ENCODE peak calls at places on chromosome 13, in five cellular contexts. C is H1, T is GM12878, S is NT2/D1, K is K562. Z is an unnamed sample.

GRCh38 chr13:99359493-99359892 is 52.3 kb upstream of the GPR183 start:
- DNase-seq in T (no peak), S (no peak), C (no peak), K (no peak), Z (no peak)

GRCh38 chr13:65744761-65745160 is 1485.4 kb downstream of the PCDH9 start:
- DNase-seq in K (no peak), C (no peak), T (no peak), S (no peak), Z (no peak)

GRCh38 chr13:113863511-113864302 is at the start of gene GAS6:
- DNase-seq in C (no peak), T (no peak), K (peak), S (no peak), Z (no peak)

GRCh38 chr13:94020833-94021232 is 458.6 kb downstream of the DCT start:
- DNase-seq in C (no peak), K (no peak), S (no peak), T (no peak), Z (no peak)

GRCh38 chr13:27970382-27971235 is 1.5 kb upstream of the CDX2 start:
- DNase-seq in C (no peak), T (no peak), K (no peak), S (no peak), Z (no peak)

GRCh38 chr13:48402325-48402962 is 10.5 kb downstream of the LPAR6 start:
- DNase-seq in T (peak), K (no peak), S (no peak), C (no peak), Z (no peak)

GRCh38 chr13:101576977-101577376 is 124.5 kb downstream of the ITGBL1 start:
- DNase-seq in T (no peak), S (no peak), K (no peak), C (no peak), Z (no peak)

GRCh38 chr13:73056054-73056962 is 2.5 kb upstream of the KLF5 start:
- DNase-seq in T (no peak), K (no peak), C (no peak), S (no peak), Z (peak)

GRCh38 chr13:60226507-60226906 is 62.8 kb upstream of the DIAPH3 start:
- DNase-seq in S (no peak), C (no peak), T (no peak), K (peak), Z (peak)

GRCh38 chr13:32426981-32427851 is 714 bp downstream of the N4BP2L1 start:
- DNase-seq in S (no peak), T (no peak), C (no peak), K (no peak), Z (no peak)

GRCh38 chr13:41411536-41411935 is 45.8 kb upstream of the RGCC start:
- DNase-seq in C (no peak), T (no peak), K (no peak), S (peak), Z (peak)

GRCh38 chr13:109840201-109840892 is 54.0 kb upstream of the IRS2 start:
- DNase-seq in T (no peak), S (no peak), C (no peak), K (no peak), Z (peak)

GRCh38 chr13:27770809-27771208 is 21.5 kb upstream of the GSX1 start:
- DNase-seq in S (no peak), T (no peak), C (no peak), K (no peak), Z (peak)

GRCh38 chr13:50123862-50124535 is 108.8 kb downstream of the KCNRG start:
- DNase-seq in T (no peak), C (peak), K (peak), S (no peak), Z (peak)

GRCh38 chr13:42384265-42384664 is 112.3 kb downstream of the AKAP11 start:
- DNase-seq in C (no peak), S (no peak), K (no peak), T (no peak), Z (no peak)

GRCh38 chr13:51977606-51978005 is 33.6 kb downstream of the ATP7B start:
- DNase-seq in S (no peak), C (no peak), K (no peak), T (no peak), Z (no peak)

GRCh38 chr13:30676672-30677071 is 58.7 kb upstream of the ALOX5AP start:
- DNase-seq in T (no peak), S (no peak), C (no peak), K (no peak), Z (no peak)

GRCh38 chr13:99425485-99426341 is 75.6 kb upstream of the TM9SF2 start:
- DNase-seq in T (peak), S (no peak), C (no peak), K (no peak), Z (no peak)

GRCh38 chr13:112153846-112154245 is 86.9 kb downstream of the SOX1 start:
- DNase-seq in S (no peak), C (no peak), T (no peak), K (no peak), Z (no peak)

GRCh38 chr13:40985596-40986327 is 33.4 kb downstream of the ELF1 start:
- DNase-seq in S (no peak), C (no peak), K (no peak), T (no peak), Z (no peak)

GRCh38 chr13:74052402-74052928 is 81.7 kb downstream of the KLF12 start:
- DNase-seq in T (no peak), K (no peak), C (no peak), S (no peak), Z (no peak)

GRCh38 chr13:77388944-77389616 is 62.2 kb upstream of the MYCBP2 start:
- DNase-seq in T (no peak), C (no peak), S (no peak), K (no peak), Z (no peak)

GRCh38 chr13:114152831-114153371 is 20.5 kb upstream of the RASA3 start:
- DNase-seq in K (no peak), S (no peak), C (no peak), T (no peak), Z (no peak)

GRCh38 chr13:110713981-110714797 is 689 bp downstream of the ING1 start:
- DNase-seq in C (no peak), S (peak), K (no peak), T (no peak), Z (no peak)

GRCh38 chr13:38661276-38661675 is 25.6 kb upstream of the FREM2 start:
- DNase-seq in S (no peak), K (no peak), C (no peak), T (no peak), Z (no peak)

GRCh38 chr13:51620165-51620983 is 36.1 kb downstream of the WDFY2 start:
- DNase-seq in K (no peak), S (no peak), T (no peak), C (no peak), Z (no peak)

GRCh38 chr13:104779311-104779710 is 1713.1 kb upstream of the SLC10A2 start:
- DNase-seq in K (no peak), S (no peak), C (peak), T (no peak), Z (no peak)

GRCh38 chr13:94416454-94417080 is 62.9 kb downstream of the DCT start:
- DNase-seq in T (no peak), K (no peak), S (peak), C (peak), Z (peak)

GRCh38 chr13:61546911-61547310 is 131.3 kb upstream of the PCDH20 start:
- DNase-seq in S (no peak), K (no peak), C (no peak), T (no peak), Z (no peak)

GRCh38 chr13:27744861-27745260 is 47.4 kb upstream of the GSX1 start:
- DNase-seq in S (peak), C (no peak), K (no peak), T (no peak), Z (no peak)

GRCh38 chr13:57666554-57666953 is 35.0 kb downstream of the PCDH17 start:
- DNase-seq in C (no peak), K (no peak), S (no peak), T (no peak), Z (no peak)

GRCh38 chr13:81406639-81407292 is 1065.8 kb upstream of the SPRY2 start:
- DNase-seq in S (no peak), T (peak), K (no peak), C (no peak), Z (no peak)

GRCh38 chr13:94707400-94708021 is 4.8 kb downstream of the SOX21 start:
- DNase-seq in K (peak), C (no peak), T (no peak), S (no peak), Z (no peak)

GRCh38 chr13:24631922-24632321 is 48.3 kb upstream of the ATP12A start:
- DNase-seq in T (no peak), S (no peak), C (no peak), K (no peak), Z (no peak)
- TF ChIP-seq ZNF274 in T (no peak), S (no peak), C (no peak), K (no peak), Z (no peak)

DNA sequence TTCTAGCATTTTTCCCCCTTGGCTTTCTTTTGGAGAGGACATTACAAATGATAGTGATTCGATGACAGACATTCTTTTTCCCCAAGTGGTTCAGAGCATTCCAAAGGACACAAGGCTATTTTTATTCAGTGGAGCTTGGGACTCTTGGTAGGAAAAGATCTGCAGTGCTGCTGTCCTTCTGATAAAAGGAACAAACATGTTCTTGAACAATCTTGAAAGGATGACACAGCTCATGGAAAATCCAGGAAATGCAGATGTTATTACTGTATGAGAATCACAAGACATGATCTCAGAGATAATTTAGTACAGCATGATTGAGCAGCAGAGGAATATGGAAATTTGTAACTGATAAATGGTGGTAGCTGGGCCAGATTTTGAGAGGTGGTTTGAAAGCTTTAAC is 96.2 kb upstream of the RFC3 start:
- DNase-seq in T (no peak), C (no peak), S (no peak), K (no peak), Z (no peak)
- TF ChIP-seq ZNF274 in T (no peak), C (no peak), S (no peak), K (no peak), Z (no peak)

GRCh38 chr13:106815545-106815944 is 247.6 kb upstream of the ARGLU1 start:
- DNase-seq in K (no peak), T (no peak), C (no peak), S (no peak), Z (no peak)

GRCh38 chr13:106818971-106819370 is 251.0 kb upstream of the ARGLU1 start:
- DNase-seq in S (no peak), T (no peak), K (no peak), C (no peak), Z (no peak)

GRCh38 chr13:106819413-106820180 is 251.7 kb upstream of the ARGLU1 start:
- DNase-seq in C (no peak), S (no peak), K (no peak), T (no peak), Z (no peak)

GRCh38 chr13:106810069-106810468 is 242.1 kb upstream of the ARGLU1 start:
- DNase-seq in S (no peak), K (no peak), T (no peak), C (no peak), Z (no peak)

DNA sequence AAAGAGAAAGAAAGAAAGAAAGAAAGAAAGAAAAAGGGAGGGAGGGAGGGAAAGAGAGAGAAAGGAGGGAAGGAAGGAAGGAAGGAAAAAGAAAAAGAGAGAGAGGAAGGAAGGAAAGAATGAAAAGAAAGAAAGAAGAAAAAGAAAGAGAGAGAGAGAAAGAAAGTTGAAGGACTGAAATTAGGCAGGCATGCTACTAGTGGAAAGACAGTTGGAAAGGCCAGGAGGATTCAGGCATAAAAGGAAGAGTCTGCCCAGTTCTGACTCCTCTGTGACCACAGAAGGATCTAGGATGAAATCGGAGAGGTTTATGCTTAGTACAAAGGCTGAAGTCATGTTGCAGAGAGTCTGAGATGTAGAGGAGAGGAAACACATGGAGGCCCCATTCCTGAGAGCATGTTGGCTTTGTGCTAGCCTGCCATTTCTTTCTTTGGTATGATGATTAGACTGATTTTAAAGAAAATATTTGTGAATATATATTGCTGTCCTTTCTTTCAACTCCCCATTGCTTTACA is 246.5 kb upstream of the ARGLU1 start:
- DNase-seq in C (no peak), T (no peak), K (no peak), S (no peak), Z (no peak)
- TF ChIP-seq ZNF274 in C (no peak), T (no peak), K (no peak), S (no peak), Z (no peak)

GRCh38 chr13:54394908-54395307 is 1366.3 kb downstream of the OLFM4 start:
- DNase-seq in C (no peak), T (no peak), S (no peak), K (no peak), Z (no peak)
- TF ChIP-seq ZNF274 in C (no peak), T (no peak), S (no peak), K (no peak), Z (no peak)

Z was measured in HCT116.